ENCODE peak calls at places on chromosome 12, in ten cellular contexts. One of them, this sample, is unnamed.

GRCh38 chr12:52063986-52064649 is 5.7 kb upstream of the ATG101 start:
- DNase-seq in pancreas: peak; percentile 56
- DNase-seq in cardiac muscle cell: no peak
- DNase-seq in stomach: no peak
- DNase-seq in right cardiac atrium: peak; percentile 95
- DNase-seq in GM12878: no peak
- DNase-seq in GM23338: no peak
- DNase-seq in GM23248: peak; percentile 96
- DNase-seq in upper lobe of right lung: no peak
- DNase-seq in effector memory CD4-positive, alpha-beta T cell: no peak
- DNase-seq in this sample: no peak

GRCh38 chr12:12333980-12334709 is 15.9 kb downstream of the MANSC1 start:
- DNase-seq in pancreas: no peak
- DNase-seq in cardiac muscle cell: peak; percentile 63
- DNase-seq in stomach: peak; percentile 65
- DNase-seq in right cardiac atrium: peak; percentile 53
- DNase-seq in GM12878: peak; percentile 19
- DNase-seq in GM23338: peak; percentile 66
- DNase-seq in GM23248: peak; percentile 70
- DNase-seq in upper lobe of right lung: peak; percentile 80
- DNase-seq in effector memory CD4-positive, alpha-beta T cell: peak; percentile 19
- DNase-seq in this sample: no peak

GRCh38 chr12:84131076-84131475 is 781.5 kb downstream of the SLC6A15 start:
- DNase-seq in pancreas: no peak
- DNase-seq in cardiac muscle cell: no peak
- DNase-seq in stomach: no peak
- DNase-seq in right cardiac atrium: no peak
- DNase-seq in GM12878: no peak
- DNase-seq in GM23338: no peak
- DNase-seq in GM23248: peak; percentile 86
- DNase-seq in upper lobe of right lung: no peak
- DNase-seq in effector memory CD4-positive, alpha-beta T cell: no peak
- DNase-seq in this sample: no peak

GRCh38 chr12:108689314-108690190 is 41.8 kb downstream of the CORO1C start:
- DNase-seq in pancreas: no peak
- DNase-seq in cardiac muscle cell: peak; percentile 29
- DNase-seq in stomach: no peak
- DNase-seq in right cardiac atrium: peak; percentile 44
- DNase-seq in GM12878: no peak
- DNase-seq in GM23338: no peak
- DNase-seq in GM23248: peak; percentile 54
- DNase-seq in upper lobe of right lung: no peak
- DNase-seq in effector memory CD4-positive, alpha-beta T cell: no peak
- DNase-seq in this sample: no peak

GRCh38 chr12:105892362-105892910 is 246.3 kb downstream of the NUAK1 start:
- DNase-seq in pancreas: no peak
- DNase-seq in cardiac muscle cell: no peak
- DNase-seq in stomach: no peak
- DNase-seq in right cardiac atrium: no peak
- DNase-seq in GM12878: no peak
- DNase-seq in GM23338: no peak
- DNase-seq in GM23248: no peak
- DNase-seq in upper lobe of right lung: no peak
- DNase-seq in effector memory CD4-positive, alpha-beta T cell: no peak
- DNase-seq in this sample: no peak

GRCh38 chr12:14901228-14901562 is 15.5 kb upstream of the MGP start:
- DNase-seq in pancreas: no peak
- DNase-seq in cardiac muscle cell: no peak
- DNase-seq in stomach: no peak
- DNase-seq in right cardiac atrium: no peak
- DNase-seq in GM12878: no peak
- DNase-seq in GM23338: peak; percentile 51
- DNase-seq in GM23248: no peak
- DNase-seq in upper lobe of right lung: no peak
- DNase-seq in effector memory CD4-positive, alpha-beta T cell: no peak
- DNase-seq in this sample: no peak

GRCh38 chr12:123062682-123063426 is 82.4 kb downstream of the ARL6IP4 start:
- DNase-seq in pancreas: peak; percentile 47
- DNase-seq in cardiac muscle cell: no peak
- DNase-seq in stomach: peak; percentile 47
- DNase-seq in right cardiac atrium: no peak
- DNase-seq in GM12878: no peak
- DNase-seq in GM23338: no peak
- DNase-seq in GM23248: peak; percentile 85
- DNase-seq in upper lobe of right lung: no peak
- DNase-seq in effector memory CD4-positive, alpha-beta T cell: no peak
- DNase-seq in this sample: no peak

GRCh38 chr12:103673891-103674375 is 86.9 kb downstream of the STAB2 start:
- DNase-seq in pancreas: no peak
- DNase-seq in cardiac muscle cell: no peak
- DNase-seq in stomach: no peak
- DNase-seq in right cardiac atrium: no peak
- DNase-seq in GM12878: no peak
- DNase-seq in GM23338: no peak
- DNase-seq in GM23248: no peak
- DNase-seq in upper lobe of right lung: no peak
- DNase-seq in effector memory CD4-positive, alpha-beta T cell: no peak
- DNase-seq in this sample: no peak

GRCh38 chr12:69415471-69416275 is 54.5 kb upstream of the FRS2 start:
- DNase-seq in pancreas: peak; percentile 30
- DNase-seq in cardiac muscle cell: peak; percentile 81
- DNase-seq in stomach: peak; percentile 50
- DNase-seq in right cardiac atrium: peak; percentile 48
- DNase-seq in GM12878: no peak
- DNase-seq in GM23338: peak; percentile 87
- DNase-seq in GM23248: peak; percentile 88
- DNase-seq in upper lobe of right lung: no peak
- DNase-seq in effector memory CD4-positive, alpha-beta T cell: no peak
- DNase-seq in this sample: peak; percentile 24

GRCh38 chr12:122609696-122610095 is 82.6 kb downstream of the KNTC1 start:
- DNase-seq in pancreas: no peak
- DNase-seq in cardiac muscle cell: no peak
- DNase-seq in stomach: no peak
- DNase-seq in right cardiac atrium: no peak
- DNase-seq in GM12878: no peak
- DNase-seq in GM23338: no peak
- DNase-seq in GM23248: no peak
- DNase-seq in upper lobe of right lung: no peak
- DNase-seq in effector memory CD4-positive, alpha-beta T cell: no peak
- DNase-seq in this sample: no peak

GRCh38 chr12:26471560-26471959 is 276.2 kb downstream of the SSPN start:
- DNase-seq in pancreas: no peak
- DNase-seq in cardiac muscle cell: no peak
- DNase-seq in stomach: no peak
- DNase-seq in right cardiac atrium: no peak
- DNase-seq in GM12878: peak; percentile 82
- DNase-seq in GM23338: no peak
- DNase-seq in GM23248: peak; percentile 73
- DNase-seq in upper lobe of right lung: no peak
- DNase-seq in effector memory CD4-positive, alpha-beta T cell: no peak
- DNase-seq in this sample: no peak

GRCh38 chr12:74415633-74416032 is 122.0 kb upstream of the ATXN7L3B start:
- DNase-seq in pancreas: no peak
- DNase-seq in cardiac muscle cell: peak; percentile 42
- DNase-seq in stomach: no peak
- DNase-seq in right cardiac atrium: no peak
- DNase-seq in GM12878: no peak
- DNase-seq in GM23338: peak; percentile 62
- DNase-seq in GM23248: peak; percentile 46
- DNase-seq in upper lobe of right lung: no peak
- DNase-seq in effector memory CD4-positive, alpha-beta T cell: no peak
- DNase-seq in this sample: no peak

GRCh38 chr12:48998497-48999353 is 450 bp downstream of the DDN start:
- DNase-seq in pancreas: no peak
- DNase-seq in cardiac muscle cell: no peak
- DNase-seq in stomach: peak; percentile 38
- DNase-seq in right cardiac atrium: no peak
- DNase-seq in GM12878: no peak
- DNase-seq in GM23338: peak; percentile 65
- DNase-seq in GM23248: peak; percentile 65
- DNase-seq in upper lobe of right lung: no peak
- DNase-seq in effector memory CD4-positive, alpha-beta T cell: no peak
- DNase-seq in this sample: peak; percentile 43

GRCh38 chr12:51836012-51836832 is 12.3 kb downstream of the FIGNL2 start:
- DNase-seq in pancreas: no peak
- DNase-seq in cardiac muscle cell: no peak
- DNase-seq in stomach: no peak
- DNase-seq in right cardiac atrium: no peak
- DNase-seq in GM12878: no peak
- DNase-seq in GM23338: peak; percentile 57
- DNase-seq in GM23248: peak; percentile 40
- DNase-seq in upper lobe of right lung: no peak
- DNase-seq in effector memory CD4-positive, alpha-beta T cell: no peak
- DNase-seq in this sample: no peak

GRCh38 chr12:76275511-76276093 is 72.6 kb downstream of the BBS10 start:
- DNase-seq in pancreas: no peak
- DNase-seq in cardiac muscle cell: no peak
- DNase-seq in stomach: no peak
- DNase-seq in right cardiac atrium: no peak
- DNase-seq in GM12878: no peak
- DNase-seq in GM23338: no peak
- DNase-seq in GM23248: no peak
- DNase-seq in upper lobe of right lung: no peak
- DNase-seq in effector memory CD4-positive, alpha-beta T cell: no peak
- DNase-seq in this sample: no peak

GRCh38 chr12:85733984-85734383 is 102.2 kb downstream of the RASSF9 start:
- DNase-seq in pancreas: no peak
- DNase-seq in cardiac muscle cell: no peak
- DNase-seq in stomach: no peak
- DNase-seq in right cardiac atrium: no peak
- DNase-seq in GM12878: no peak
- DNase-seq in GM23338: no peak
- DNase-seq in GM23248: peak; percentile 64
- DNase-seq in upper lobe of right lung: no peak
- DNase-seq in effector memory CD4-positive, alpha-beta T cell: no peak
- DNase-seq in this sample: no peak

DNA sequence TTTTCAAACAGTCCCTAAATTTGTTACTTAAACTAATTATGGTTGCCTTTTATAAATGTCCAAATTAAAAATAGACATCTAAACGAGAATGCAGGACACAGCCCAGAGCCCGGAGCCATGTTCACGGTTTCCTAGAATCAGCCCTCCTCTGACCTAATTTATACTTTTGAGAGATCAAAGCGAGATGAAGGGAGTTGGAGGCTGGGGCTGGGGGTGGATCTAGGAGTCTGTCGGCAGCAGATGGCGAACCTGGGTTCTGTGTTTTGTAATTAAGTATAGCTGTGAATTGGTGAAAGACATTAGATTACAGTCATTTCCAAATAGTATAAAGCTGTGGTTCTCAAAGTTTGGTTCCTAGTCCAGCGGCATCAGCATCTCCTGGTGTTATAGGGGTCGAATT is 210.1 kb downstream of the SLC41A2 start:
- DNase-seq in pancreas: no peak
- DNase-seq in cardiac muscle cell: no peak
- DNase-seq in stomach: no peak
- DNase-seq in right cardiac atrium: no peak
- DNase-seq in GM12878: no peak
- DNase-seq in GM23338: no peak
- DNase-seq in GM23248: no peak
- DNase-seq in upper lobe of right lung: no peak
- DNase-seq in effector memory CD4-positive, alpha-beta T cell: no peak
- DNase-seq in this sample: no peak
- H3K27ac ChIP-seq in pancreas: no peak overlapping the region
- H3K27ac ChIP-seq in cardiac muscle cell: no peak overlapping the region
- H3K27ac ChIP-seq in stomach: no peak overlapping the region
- H3K27ac ChIP-seq in right cardiac atrium: no peak overlapping the region
- H3K27ac ChIP-seq in GM12878: no peak overlapping the region
- H3K27ac ChIP-seq in GM23338: no peak overlapping the region
- H3K27ac ChIP-seq in GM23248: no peak overlapping the region
- H3K27ac ChIP-seq in upper lobe of right lung: no peak overlapping the region
- H3K27ac ChIP-seq in effector memory CD4-positive, alpha-beta T cell: no peak overlapping the region
- H3K27ac ChIP-seq in this sample: no peak overlapping the region

DNA sequence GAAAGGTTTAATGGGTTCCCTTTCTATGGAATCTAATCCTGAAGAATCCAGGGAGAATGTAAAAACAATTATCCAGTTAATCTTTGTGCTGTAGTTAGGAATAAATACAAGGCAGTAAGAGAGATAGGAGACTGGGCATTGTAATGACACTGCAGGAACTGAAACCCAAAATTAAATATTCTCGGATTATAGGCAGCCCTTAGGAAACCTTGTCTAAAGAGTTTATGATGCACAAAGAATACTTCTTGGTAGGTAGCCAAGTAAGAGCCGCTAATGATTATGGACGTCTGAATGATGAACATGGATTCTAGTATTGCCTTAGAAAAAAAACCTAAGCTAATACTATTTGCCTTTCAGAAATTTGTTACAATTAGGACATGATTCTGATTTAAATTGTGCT is 165.4 kb upstream of the LRIG3 start:
- DNase-seq in pancreas: no peak
- DNase-seq in cardiac muscle cell: no peak
- DNase-seq in stomach: no peak
- DNase-seq in right cardiac atrium: no peak
- DNase-seq in GM12878: no peak
- DNase-seq in GM23338: no peak
- DNase-seq in GM23248: peak; percentile 18
- DNase-seq in upper lobe of right lung: no peak
- DNase-seq in effector memory CD4-positive, alpha-beta T cell: no peak
- DNase-seq in this sample: no peak
- H3K27ac ChIP-seq in pancreas: no peak overlapping the region
- H3K27ac ChIP-seq in cardiac muscle cell: no peak overlapping the region
- H3K27ac ChIP-seq in stomach: no peak overlapping the region
- H3K27ac ChIP-seq in right cardiac atrium: no peak overlapping the region
- H3K27ac ChIP-seq in GM12878: no peak overlapping the region
- H3K27ac ChIP-seq in GM23338: no peak overlapping the region
- H3K27ac ChIP-seq in GM23248: no peak overlapping the region
- H3K27ac ChIP-seq in upper lobe of right lung: no peak overlapping the region
- H3K27ac ChIP-seq in effector memory CD4-positive, alpha-beta T cell: no peak overlapping the region
- H3K27ac ChIP-seq in this sample: no peak overlapping the region

DNA sequence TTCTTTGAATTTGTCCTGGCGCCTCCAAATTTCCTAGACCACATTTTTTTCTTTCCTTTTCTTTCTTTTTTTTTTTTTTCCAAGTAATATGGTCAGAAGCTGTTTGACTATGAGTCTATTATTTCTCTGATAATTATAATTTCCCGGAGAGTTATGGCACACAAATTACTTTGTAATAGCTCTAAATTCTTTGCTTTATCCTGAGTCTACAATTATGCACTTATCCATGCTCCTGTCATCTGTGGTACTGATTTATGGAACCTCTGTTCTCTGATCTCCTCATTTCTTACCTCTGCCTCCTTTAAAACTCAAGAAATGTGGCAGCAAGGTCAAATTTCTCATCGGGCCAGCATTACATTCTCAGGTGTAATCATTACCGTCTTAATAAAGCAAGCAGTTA is 282.1 kb downstream of the PAWR start:
- DNase-seq in pancreas: no peak
- DNase-seq in cardiac muscle cell: no peak
- DNase-seq in stomach: no peak
- DNase-seq in right cardiac atrium: no peak
- DNase-seq in GM12878: no peak
- DNase-seq in GM23338: no peak
- DNase-seq in GM23248: no peak
- DNase-seq in upper lobe of right lung: no peak
- DNase-seq in effector memory CD4-positive, alpha-beta T cell: no peak
- DNase-seq in this sample: no peak
- H3K27ac ChIP-seq in pancreas: no peak overlapping the region
- H3K27ac ChIP-seq in cardiac muscle cell: peak overlapping the region; percentile 21
- H3K27ac ChIP-seq in stomach: no peak overlapping the region
- H3K27ac ChIP-seq in right cardiac atrium: no peak overlapping the region
- H3K27ac ChIP-seq in GM12878: no peak overlapping the region
- H3K27ac ChIP-seq in GM23338: peak overlapping the region; percentile 24
- H3K27ac ChIP-seq in GM23248: peak overlapping the region; percentile 58
- H3K27ac ChIP-seq in upper lobe of right lung: no peak overlapping the region
- H3K27ac ChIP-seq in effector memory CD4-positive, alpha-beta T cell: no peak overlapping the region
- H3K27ac ChIP-seq in this sample: no peak overlapping the region

GRCh38 chr12:89082354-89082753 is 269.9 kb downstream of the DUSP6 start:
- DNase-seq in pancreas: no peak
- DNase-seq in cardiac muscle cell: no peak
- DNase-seq in stomach: no peak
- DNase-seq in right cardiac atrium: no peak
- DNase-seq in GM12878: no peak
- DNase-seq in GM23338: no peak
- DNase-seq in GM23248: peak; percentile 58
- DNase-seq in upper lobe of right lung: no peak
- DNase-seq in effector memory CD4-positive, alpha-beta T cell: no peak
- DNase-seq in this sample: no peak
- H3K27ac ChIP-seq in pancreas: no peak overlapping the region
- H3K27ac ChIP-seq in cardiac muscle cell: no peak overlapping the region
- H3K27ac ChIP-seq in stomach: no peak overlapping the region
- H3K27ac ChIP-seq in right cardiac atrium: no peak overlapping the region
- H3K27ac ChIP-seq in GM12878: no peak overlapping the region
- H3K27ac ChIP-seq in GM23338: peak overlapping the region; percentile 6
- H3K27ac ChIP-seq in GM23248: no peak overlapping the region
- H3K27ac ChIP-seq in upper lobe of right lung: no peak overlapping the region
- H3K27ac ChIP-seq in effector memory CD4-positive, alpha-beta T cell: no peak overlapping the region
- H3K27ac ChIP-seq in this sample: no peak overlapping the region

This sample was measured in caudate nucleus.